ENCODE peak calls at places on chromosomes 13 and 19, in four cellular contexts. X is HL-60, N is cardiac fibroblast, P is SJSA1. C is an unnamed sample.

GRCh38 chr13:82758056-82758455 is 1124.2 kb downstream of the SLITRK1 start:
- DNase-seq in P (peak; percentile 75), N (peak; percentile 9), X (no peak), C (no peak)

GRCh38 chr19:7927605-7928333 is 1.8 kb upstream of the CTXN1 start:
- DNase-seq in X (no peak), P (no peak), N (no peak), C (no peak)

GRCh38 chr19:4277051-4277700 is 1.9 kb upstream of the SHD start:
- DNase-seq in X (no peak), N (no peak), P (no peak), C (no peak)

GRCh38 chr13:23979361-23980159 is 82.3 kb upstream of the C1QTNF9B start:
- DNase-seq in N (peak; percentile 79), P (peak; percentile 81), X (no peak), C (peak; percentile 96)

GRCh38 chr13:90015565-90016507 is 1331.7 kb upstream of the MIR17HG start:
- DNase-seq in X (no peak), N (peak; percentile 2), P (no peak), C (no peak)

GRCh38 chr19:12933287-12934072 is at the start of gene FARSA:
- DNase-seq in P (peak; percentile 88), X (peak; percentile 94), N (peak; percentile 92), C (peak; percentile 90)

GRCh38 chr13:30791354-30791921 is 56.1 kb downstream of the ALOX5AP start:
- DNase-seq in P (no peak), X (no peak), N (peak; percentile 11), C (peak; percentile 61)

GRCh38 chr13:44263920-44264610 is 109.6 kb upstream of the SERP2 start:
- DNase-seq in X (no peak), P (no peak), N (peak; percentile 73), C (no peak)

GRCh38 chr19:46365561-46365960 is 18.7 kb downstream of the PPP5C start:
- DNase-seq in P (no peak), X (no peak), N (no peak), C (peak; percentile 57)

GRCh38 chr19:3855321-3855720 is 13.5 kb downstream of the ZFR2 start:
- DNase-seq in N (no peak), P (no peak), X (no peak), C (no peak)

GRCh38 chr13:74966814-74967213 is 515.2 kb downstream of the TBC1D4 start:
- DNase-seq in P (no peak), X (no peak), N (peak; percentile 78), C (peak; percentile 38)

GRCh38 chr13:52832268-52832667 is 16.2 kb downstream of the PCDH8 start:
- DNase-seq in N (no peak), P (no peak), X (no peak), C (no peak)

GRCh38 chr19:44050740-44051653 is 839 bp upstream of the ZNF223 start:
- DNase-seq in N (peak; percentile 8), X (peak; percentile 36), P (no peak), C (no peak)

GRCh38 chr13:39311619-39312018 is 273.4 kb downstream of the NHLRC3 start:
- DNase-seq in X (no peak), P (no peak), N (peak; percentile 26), C (peak; percentile 17)

GRCh38 chr13:33740134-33740538 is 77.8 kb upstream of the RFC3 start:
- DNase-seq in N (peak; percentile 96), X (no peak), P (peak; percentile 48), C (peak; percentile 52)

GRCh38 chr19:15671891-15672579 is 852 bp upstream of the CYP4F12 start:
- DNase-seq in P (no peak), X (no peak), N (no peak), C (no peak)

GRCh38 chr19:10206226-10206873 is 11.6 kb upstream of the DNMT1 start:
- DNase-seq in N (peak; percentile 77), P (peak; percentile 66), X (no peak), C (peak; percentile 67)

GRCh38 chr13:45167611-45168554 is 33.0 kb downstream of the KCTD4 start:
- DNase-seq in N (no peak), X (no peak), P (peak; percentile 54), C (no peak)

GRCh38 chr19:10009714-10010224 is 535 bp downstream of the COL5A3 start:
- DNase-seq in P (no peak), N (peak; percentile 29), X (no peak), C (no peak)

GRCh38 chr13:20869540-20869939 is 33.0 kb downstream of the XPO4 start:
- DNase-seq in N (peak; percentile 28), P (no peak), X (no peak), C (no peak)

GRCh38 chr19:35140898-35141626 is 2.0 kb upstream of the FXYD7 start:
- DNase-seq in P (peak; percentile 86), X (peak; percentile 73), N (peak; percentile 88), C (peak; percentile 85)

GRCh38 chr19:3785464-3785937 is 680 bp downstream of the MATK start:
- DNase-seq in P (no peak), X (peak; percentile 78), N (no peak), C (no peak)

GRCh38 chr19:51810228-51810627 is 15.3 kb downstream of the FPR3 start:
- DNase-seq in X (no peak), N (peak; percentile 32), P (no peak), C (no peak)

GRCh38 chr19:5403968-5404640 is 51.1 kb upstream of the ZNRF4 start:
- DNase-seq in P (peak; percentile 87), X (peak; percentile 28), N (peak; percentile 86), C (peak; percentile 84)

GRCh38 chr13:100646030-100646673 is 28.4 kb downstream of the TMTC4 start:
- DNase-seq in P (no peak), X (no peak), N (peak; percentile 49), C (peak; percentile 44)

GRCh38 chr13:66207610-66208009 is 1022.5 kb downstream of the PCDH9 start:
- DNase-seq in N (no peak), X (no peak), P (no peak), C (no peak)

GRCh38 chr13:31334994-31335549 is 135.3 kb downstream of the B3GLCT start:
- DNase-seq in X (no peak), P (no peak), N (no peak), C (no peak)

GRCh38 chr13:39016789-39017188 is 21.1 kb downstream of the PROSER1 start:
- DNase-seq in P (no peak), N (peak; percentile 45), X (no peak), C (peak; percentile 36)

GRCh38 chr19:49059056-49059455 is 1.5 kb upstream of the CGB7 start:
- DNase-seq in X (no peak), P (no peak), N (no peak), C (no peak)

GRCh38 chr13:42549555-42549941 is 24.4 kb upstream of the TNFSF11 start:
- DNase-seq in P (no peak), N (no peak), X (no peak), C (no peak)

GRCh38 chr13:40653558-40654318 is 12.7 kb downstream of the FOXO1 start:
- DNase-seq in N (peak; percentile 31), X (no peak), P (no peak), C (no peak)

GRCh38 chr13:109162248-109163051 is 533.0 kb downstream of the MYO16 start:
- DNase-seq in X (peak; percentile 33), P (no peak), N (no peak), C (no peak)

GRCh38 chr13:91406619-91407018 is 8.2 kb downstream of the GPC5 start:
- DNase-seq in X (peak; percentile 15), P (no peak), N (peak; percentile 65), C (peak; percentile 42)

GRCh38 chr19:2656533-2656932 is 46.0 kb downstream of the GNG7 start:
- DNase-seq in P (no peak), X (no peak), N (no peak), C (no peak)

GRCh38 chr19:10815969-10816635 is 19.9 kb downstream of the TMED1 start:
- DNase-seq in X (no peak), P (peak; percentile 50), N (no peak), C (no peak)

GRCh38 chr13:22114630-22115311 is 443.9 kb downstream of the FGF9 start:
- DNase-seq in N (no peak), X (peak; percentile 69), P (no peak), C (no peak)

DNA sequence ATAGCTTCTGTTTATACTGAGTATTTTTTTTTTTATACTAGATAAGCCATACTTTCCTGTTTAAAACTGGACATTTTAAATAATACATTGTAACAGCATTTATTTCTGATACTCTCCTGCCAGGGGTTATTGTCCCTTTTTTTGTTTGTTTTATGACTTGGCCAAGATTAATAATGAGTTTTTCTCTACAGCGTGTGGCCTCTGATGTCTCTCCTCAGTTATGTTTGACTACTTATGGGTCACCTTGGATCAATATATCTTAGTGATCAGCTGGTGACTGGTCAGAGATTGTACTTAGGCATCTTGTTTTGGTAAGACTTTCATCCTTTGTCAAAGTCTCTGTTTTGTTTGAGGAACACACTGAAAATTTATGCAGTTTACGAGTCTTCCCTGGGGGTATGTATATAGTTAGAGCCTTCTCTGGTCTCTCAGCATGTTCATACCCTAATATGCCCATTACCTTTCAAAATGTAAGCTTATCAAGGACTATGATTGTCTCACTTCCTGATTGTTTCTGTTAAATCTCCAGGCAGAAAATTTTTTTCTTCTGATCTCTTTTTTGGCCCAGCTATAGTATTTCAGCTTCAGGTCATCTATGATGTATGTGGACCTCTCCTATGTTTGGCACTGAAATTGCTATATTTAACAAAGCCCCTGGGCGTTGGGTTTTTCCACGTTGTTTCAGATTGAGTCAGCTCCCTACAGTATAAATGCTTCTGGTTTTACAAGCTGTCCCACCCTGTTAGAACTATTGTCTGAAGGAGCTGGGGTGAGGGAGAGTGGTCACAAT is 87.9 kb downstream of the URI1 start:
- DNase-seq in P (peak; percentile 85), X (no peak), N (peak; percentile 80), C (peak; percentile 80)
- H3K4me3 ChIP-seq in P (no peak overlapping the region), X (no peak overlapping the region), N (no peak overlapping the region), C (no peak overlapping the region)

GRCh38 chr19:50202399-50202798 is 1.0 kb upstream of the MYH14 start:
- DNase-seq in P (no peak), N (no peak), X (no peak), C (no peak)

GRCh38 chr19:50202962-50203280 is 501 bp upstream of the MYH14 start:
- DNase-seq in P (no peak), N (no peak), X (no peak), C (no peak)

GRCh38 chr19:50204081-50204428 is 633 bp downstream of the MYH14 start:
- DNase-seq in X (no peak), N (no peak), P (no peak), C (no peak)

GRCh38 chr19:50204811-50205675 is 1.6 kb downstream of the MYH14 start:
- DNase-seq in X (no peak), N (no peak), P (no peak), C (no peak)

GRCh38 chr19:50203281-50204080 is at the start of gene MYH14:
- DNase-seq in N (peak; percentile 30), P (no peak), X (no peak), C (peak; percentile 9)
- H3K4me3 ChIP-seq in N (no peak within 1 kb of the TSS), P (no peak within 1 kb of the TSS), X (no peak within 1 kb of the TSS), C (no peak within 1 kb of the TSS)

GRCh38 chr19:38361633-38362075 is 12.7 kb upstream of the PSMD8 start:
- DNase-seq in P (peak; percentile 67), X (no peak), N (peak; percentile 72), C (peak; percentile 70)
- H3K4me3 ChIP-seq in P (peak overlapping the region; percentile 30), X (peak overlapping the region; percentile 55), N (peak overlapping the region; percentile 71), C (peak overlapping the region; percentile 56)

DNA sequence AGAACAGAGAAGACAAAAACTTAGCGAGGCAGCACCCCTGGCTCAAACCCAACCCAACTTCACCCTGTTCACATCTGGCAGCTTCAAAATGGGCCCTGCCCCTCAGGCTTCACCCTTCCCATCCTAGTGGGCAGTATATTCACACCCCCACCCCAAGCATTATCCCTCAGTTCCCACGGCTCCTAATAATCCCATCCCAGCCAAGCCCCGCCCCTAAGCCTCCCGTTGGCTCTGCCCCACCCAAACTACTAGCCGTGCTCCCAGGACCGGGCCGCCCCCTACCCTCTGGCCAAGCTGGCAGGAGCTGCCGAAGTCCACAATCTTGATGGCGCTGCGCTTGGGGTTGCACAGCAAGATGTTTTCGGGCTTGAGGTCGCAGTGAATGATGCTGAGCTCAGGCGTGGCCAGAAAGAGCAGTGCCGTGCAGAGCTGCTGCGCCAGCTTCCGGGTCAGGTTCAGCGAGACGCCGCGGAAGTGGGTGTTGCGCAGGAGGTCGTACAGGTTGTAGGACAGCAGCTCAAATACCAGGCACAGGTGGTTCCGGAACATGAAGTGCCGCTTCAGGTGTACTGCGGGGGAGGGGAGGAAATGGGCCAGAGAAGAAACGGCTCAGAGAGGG is 5.8 kb downstream of the DYRK1B start:
- DNase-seq in N (no peak), X (no peak), P (no peak), C (no peak)
- H3K4me3 ChIP-seq in N (no peak overlapping the region), X (no peak overlapping the region), P (no peak overlapping the region), C (no peak overlapping the region)